ENCODE peak calls at places on chromosomes 4 and X, in six cellular contexts. N is mesendoderm, R is IMR-90, Y is H9, Q is neuronal stem cell, I is H1. B is an unnamed sample.

GRCh38 chr4:7207791-7208231 is 15.5 kb downstream of the SORCS2 start:
- DNase-seq in N (no peak), R (no peak), Y (no peak), Q (no peak), I (no peak), B (no peak)

GRCh38 chr4:114911141-114911540 is 202.3 kb downstream of the NDST4 start:
- DNase-seq in N (no peak), R (no peak), Y (no peak), Q (no peak), I (no peak), B (no peak)

GRCh38 chr4:825063-825968 is 613 bp downstream of the CPLX1 start:
- DNase-seq in N (no peak), R (no peak), Y (no peak), Q (peak; percentile 48), I (no peak), B (peak; percentile 13)

GRCh38 chr4:2179717-2180116 is 62.2 kb downstream of the HAUS3 start:
- DNase-seq in N (no peak), R (no peak), Y (no peak), Q (no peak), I (no peak), B (no peak)

GRCh38 chr4:7124643-7125442 is 57.0 kb upstream of the GRPEL1 start:
- DNase-seq in N (peak; percentile 48), R (peak; percentile 95), Y (peak; percentile 58), Q (no peak), I (no peak), B (peak; percentile 81)

GRCh38 chr4:89111833-89112563 is 665 bp downstream of the TIGD2 start:
- DNase-seq in N (peak; percentile 72), R (peak; percentile 95), Y (no peak), Q (no peak), I (no peak), B (peak; percentile 96)

GRCh38 chr4:79788884-79789283 is 284.1 kb downstream of the ANTXR2 start:
- DNase-seq in N (peak; percentile 7), R (no peak), Y (no peak), Q (no peak), I (no peak), B (no peak)

GRCh38 chrX:13659057-13659456 is 6.1 kb downstream of the TCEANC start:
- DNase-seq in N (no peak), R (peak; percentile 76), Y (no peak), Q (no peak), I (no peak), B (peak; percentile 64)

GRCh38 chrX:80181079-80181478 is 166.5 kb downstream of the TBX22 start:
- DNase-seq in N (peak; percentile 39), R (no peak), Y (peak; percentile 31), Q (no peak), I (no peak), B (no peak)

GRCh38 chr4:73477176-73477575 is 4.4 kb upstream of the AFM start:
- DNase-seq in N (no peak), R (no peak), Y (no peak), Q (no peak), I (no peak), B (no peak)

GRCh38 chr4:95640337-95640736 is 91.6 kb upstream of the UNC5C start:
- DNase-seq in N (no peak), R (no peak), Y (no peak), Q (no peak), I (no peak), B (peak; percentile 9)

GRCh38 chr4:185238261-185238681 is 28.9 kb downstream of the SNX25 start:
- DNase-seq in N (no peak), R (peak; percentile 84), Y (no peak), Q (no peak), I (no peak), B (peak; percentile 77)

GRCh38 chr4:182143822-182144620 is 99.2 kb upstream of the TENM3 start:
- DNase-seq in N (peak; percentile 91), R (peak; percentile 83), Y (peak; percentile 80), Q (peak; percentile 78), I (no peak), B (peak; percentile 18)

GRCh38 chrX:68941385-68941952 is 112.6 kb downstream of the EFNB1 start:
- DNase-seq in N (no peak), R (peak; percentile 15), Y (no peak), Q (no peak), I (no peak), B (no peak)

GRCh38 chr4:20043992-20044391 is 207.7 kb upstream of the SLIT2 start:
- DNase-seq in N (no peak), R (no peak), Y (no peak), Q (no peak), I (no peak), B (peak; percentile 3)

GRCh38 chrX:24341795-24342194 is 18.6 kb upstream of the SUPT20HL1 start:
- DNase-seq in N (no peak), R (peak; percentile 81), Y (no peak), Q (no peak), I (no peak), B (peak; percentile 78)

GRCh38 chrX:54496517-54496852 is 451 bp upstream of the FGD1 start:
- DNase-seq in N (no peak), R (no peak), Y (no peak), Q (no peak), I (no peak), B (no peak)

GRCh38 chrX:54494970-54495813 is 842 bp downstream of the FGD1 start:
- DNase-seq in N (no peak), R (peak; percentile 18), Y (no peak), Q (no peak), I (no peak), B (peak; percentile 46)

GRCh38 chrX:54496936-54497335 is 902 bp upstream of the FGD1 start:
- DNase-seq in N (no peak), R (no peak), Y (no peak), Q (no peak), I (no peak), B (no peak)

GRCh38 chrX:54494166-54494969 is 1.7 kb downstream of the FGD1 start:
- DNase-seq in N (no peak), R (no peak), Y (no peak), Q (no peak), I (no peak), B (no peak)

DNA sequence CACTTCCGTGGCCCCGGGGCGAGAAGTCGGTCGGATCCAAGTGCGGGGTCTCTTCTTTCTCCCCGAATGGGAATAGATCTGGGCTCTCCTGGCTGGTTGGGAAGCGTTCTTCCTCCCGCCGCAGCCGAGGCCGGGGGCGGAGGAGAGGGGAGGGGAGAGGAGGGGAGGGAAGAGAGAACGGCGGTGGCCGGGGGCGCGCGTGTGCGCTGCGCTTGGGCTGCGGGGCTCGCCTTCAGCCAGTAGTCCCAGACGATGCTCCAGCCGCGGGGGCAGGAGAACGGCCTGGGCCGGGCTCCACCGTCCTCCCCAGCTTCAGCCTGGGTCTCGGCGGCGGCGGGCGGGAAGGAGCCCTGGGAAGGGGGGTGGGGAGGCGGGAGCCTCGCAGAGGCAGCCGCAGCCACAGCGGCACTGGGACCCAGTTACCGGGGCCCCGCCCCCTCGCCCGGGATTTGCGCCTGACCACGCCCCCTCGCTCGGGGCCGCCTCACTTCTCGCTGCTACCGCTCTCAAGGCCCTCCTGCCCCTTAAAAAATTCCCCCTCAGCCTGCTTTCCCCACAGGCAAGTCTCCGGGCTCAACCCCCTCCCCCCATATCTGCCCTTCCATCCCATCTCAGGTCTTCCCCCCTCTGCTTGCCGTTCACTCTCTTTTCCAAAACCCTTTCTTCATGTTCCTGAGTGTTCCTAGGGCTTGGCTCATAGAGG is at the start of gene FGD1:
- DNase-seq in N (peak; percentile 62), R (peak; percentile 41), Y (peak; percentile 73), Q (peak; percentile 56), I (no peak), B (peak; percentile 65)
- H2AK5ac ChIP-seq in N (no peak within 1 kb of the TSS), R (no peak within 1 kb of the TSS), Y (no peak within 1 kb of the TSS), Q (no peak within 1 kb of the TSS), I (no peak within 1 kb of the TSS), B (no peak within 1 kb of the TSS)

GRCh38 chrX:41334866-41335589 is 1.1 kb downstream of the DDX3X start:
- DNase-seq in N (peak; percentile 59), R (peak; percentile 62), Y (peak; percentile 56), Q (no peak), I (no peak), B (peak; percentile 59)

GRCh38 chrX:41333994-41334865 is at the start of gene DDX3X:
- DNase-seq in N (peak; percentile 71), R (peak; percentile 91), Y (peak; percentile 85), Q (peak; percentile 78), I (no peak), B (peak; percentile 91)

GRCh38 chrX:41332988-41333743 is 796 bp upstream of the DDX3X start:
- DNase-seq in N (peak; percentile 94), R (peak; percentile 84), Y (peak; percentile 93), Q (peak; percentile 87), I (peak; percentile 65), B (peak; percentile 90)

GRCh38 chrX:41332408-41332987 is 1.5 kb upstream of the DDX3X start:
- DNase-seq in N (peak; percentile 55), R (peak; percentile 44), Y (no peak), Q (no peak), I (no peak), B (no peak)

GRCh38 chrX:41333744-41333993 is 293 bp upstream of the DDX3X start:
- DNase-seq in N (peak; percentile 92), R (peak; percentile 90), Y (no peak), Q (peak; percentile 82), I (no peak), B (peak; percentile 91)
- H3K18ac ChIP-seq in N (no peak overlapping the region), R (peak overlapping the region; percentile 94), Y (peak overlapping the region; percentile 98), Q (peak overlapping the region; percentile 93), I (peak overlapping the region; percentile 87), B (peak overlapping the region; percentile 82)

GRCh38 chr4:8359193-8359592 is 81.3 kb downstream of the ACOX3 start:
- DNase-seq in N (no peak), R (no peak), Y (peak; percentile 27), Q (no peak), I (no peak), B (no peak)
- H2AK5ac ChIP-seq in N (no peak overlapping the region), R (no peak overlapping the region), Y (no peak overlapping the region), Q (no peak overlapping the region), I (no peak overlapping the region), B (no peak overlapping the region)

GRCh38 chrX:39760930-39761329 is 336.8 kb downstream of the BCOR start:
- DNase-seq in N (no peak), R (no peak), Y (no peak), Q (no peak), I (no peak), B (no peak)

GRCh38 chrX:39759526-39760224 is 338.1 kb downstream of the BCOR start:
- DNase-seq in N (no peak), R (peak; percentile 78), Y (no peak), Q (no peak), I (no peak), B (peak; percentile 63)

GRCh38 chrX:39757971-39758370 is 339.8 kb downstream of the BCOR start:
- DNase-seq in N (peak; percentile 70), R (peak; percentile 68), Y (no peak), Q (no peak), I (no peak), B (peak; percentile 22)

GRCh38 chrX:39756086-39756883 is 341.5 kb downstream of the BCOR start:
- DNase-seq in N (no peak), R (no peak), Y (no peak), Q (no peak), I (no peak), B (no peak)

DNA sequence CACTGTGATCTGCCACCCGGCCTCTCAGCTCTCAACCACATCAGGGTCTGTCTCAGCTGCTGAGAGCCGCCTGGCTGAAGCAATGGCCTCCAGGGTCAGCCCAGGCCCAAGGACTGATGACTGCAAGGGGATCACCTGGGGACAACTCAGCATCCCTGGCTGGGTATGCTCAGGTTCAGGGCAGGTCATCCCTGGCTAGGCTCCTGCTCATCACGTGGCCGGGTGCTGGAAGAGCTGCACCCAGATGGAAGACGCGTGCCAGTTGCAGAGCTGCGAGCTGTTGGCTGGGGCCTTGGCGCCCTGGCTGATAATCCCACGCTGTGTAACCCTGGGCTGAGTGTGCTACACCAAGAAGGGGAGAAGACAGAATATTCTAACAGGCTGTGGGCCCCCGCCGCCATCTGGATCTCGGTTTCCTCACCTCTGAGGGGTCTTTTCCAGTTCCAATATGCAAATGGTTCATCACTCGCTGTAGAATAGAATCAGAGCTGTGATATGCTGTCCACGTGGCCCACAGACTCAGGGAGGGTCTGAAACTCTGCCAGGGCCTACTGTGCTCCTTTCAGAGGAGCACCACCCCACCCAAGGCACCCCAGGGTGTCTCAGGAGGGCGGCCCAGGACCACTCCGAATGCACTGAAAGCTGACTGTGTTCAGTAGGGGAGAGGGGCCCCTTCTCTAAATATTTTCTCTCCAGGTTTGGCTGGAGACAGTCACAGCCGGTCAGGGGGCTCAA is 338.8 kb downstream of the BCOR start:
- DNase-seq in N (no peak), R (no peak), Y (no peak), Q (no peak), I (no peak), B (no peak)
- H3K18ac ChIP-seq in N (peak overlapping the region; percentile 77), R (peak overlapping the region; percentile 6), Y (no peak overlapping the region), Q (peak overlapping the region; percentile 70), I (no peak overlapping the region), B (peak overlapping the region; percentile 52)